ENCODE peak calls at places on chromosome 2, in seven cellular contexts. One of them, this sample, is unnamed. For H3K4me1 and H3K27me3, the result is how much of the 10 kb centered on the place peaks cover.

GRCh38 chr2:216546231-216546630 is 47.6 kb downstream of the RPL37A start:
- DNase-seq in body of pancreas: no peak
- DNase-seq in transverse colon: no peak
- DNase-seq in heart left ventricle: no peak
- DNase-seq in upper lobe of left lung: no peak
- DNase-seq in fibroblast of lung: no peak
- DNase-seq in mammary epithelial cell: no peak
- DNase-seq in this sample: no peak

GRCh38 chr2:124524155-124524910 is 499.2 kb downstream of the CNTNAP5 start:
- DNase-seq in heart left ventricle: no peak
- DNase-seq in fibroblast of lung: no peak
- DNase-seq in body of pancreas: no peak
- DNase-seq in transverse colon: no peak
- DNase-seq in upper lobe of left lung: no peak
- DNase-seq in mammary epithelial cell: no peak
- DNase-seq in this sample: no peak

GRCh38 chr2:110206056-110206455 is 1.2 kb upstream of the NPHP1 start:
- DNase-seq in heart left ventricle: no peak
- DNase-seq in upper lobe of left lung: no peak
- DNase-seq in fibroblast of lung: no peak
- DNase-seq in body of pancreas: no peak
- DNase-seq in transverse colon: no peak
- DNase-seq in mammary epithelial cell: peak
- DNase-seq in this sample: no peak

GRCh38 chr2:24435391-24436316 is 55.4 kb upstream of the NCOA1 start:
- DNase-seq in upper lobe of left lung: peak
- DNase-seq in body of pancreas: peak
- DNase-seq in heart left ventricle: peak
- DNase-seq in fibroblast of lung: peak
- DNase-seq in mammary epithelial cell: no peak
- DNase-seq in transverse colon: peak
- DNase-seq in this sample: no peak

GRCh38 chr2:206260427-206261012 is 13.9 kb upstream of the ZDBF2 start:
- DNase-seq in upper lobe of left lung: no peak
- DNase-seq in transverse colon: no peak
- DNase-seq in heart left ventricle: no peak
- DNase-seq in body of pancreas: no peak
- DNase-seq in fibroblast of lung: peak
- DNase-seq in mammary epithelial cell: peak
- DNase-seq in this sample: no peak

GRCh38 chr2:219578811-219579210 is 6.7 kb downstream of the INHA start:
- DNase-seq in transverse colon: no peak
- DNase-seq in body of pancreas: no peak
- DNase-seq in heart left ventricle: no peak
- DNase-seq in upper lobe of left lung: no peak
- DNase-seq in fibroblast of lung: peak
- DNase-seq in mammary epithelial cell: no peak
- DNase-seq in this sample: no peak

GRCh38 chr2:237159006-237159897 is 73.6 kb downstream of the COPS8 start:
- DNase-seq in upper lobe of left lung: no peak
- DNase-seq in fibroblast of lung: no peak
- DNase-seq in body of pancreas: no peak
- DNase-seq in mammary epithelial cell: no peak
- DNase-seq in transverse colon: no peak
- DNase-seq in heart left ventricle: peak
- DNase-seq in this sample: no peak

GRCh38 chr2:188609321-188610049 is 317.8 kb downstream of the GULP1 start:
- DNase-seq in upper lobe of left lung: no peak
- DNase-seq in transverse colon: no peak
- DNase-seq in fibroblast of lung: peak
- DNase-seq in body of pancreas: no peak
- DNase-seq in mammary epithelial cell: no peak
- DNase-seq in heart left ventricle: no peak
- DNase-seq in this sample: no peak

GRCh38 chr2:95393901-95394300 is 8.6 kb upstream of the FAHD2A start:
- DNase-seq in transverse colon: no peak
- DNase-seq in body of pancreas: peak
- DNase-seq in heart left ventricle: no peak
- DNase-seq in upper lobe of left lung: no peak
- DNase-seq in fibroblast of lung: no peak
- DNase-seq in mammary epithelial cell: no peak
- DNase-seq in this sample: no peak

GRCh38 chr2:95390881-95391321 is 11.6 kb upstream of the FAHD2A start:
- DNase-seq in heart left ventricle: no peak
- DNase-seq in fibroblast of lung: no peak
- DNase-seq in upper lobe of left lung: peak
- DNase-seq in transverse colon: no peak
- DNase-seq in mammary epithelial cell: no peak
- DNase-seq in body of pancreas: peak
- DNase-seq in this sample: no peak

GRCh38 chr2:95392320-95392719 is 10.2 kb upstream of the FAHD2A start:
- DNase-seq in heart left ventricle: no peak
- DNase-seq in fibroblast of lung: no peak
- DNase-seq in body of pancreas: no peak
- DNase-seq in transverse colon: no peak
- DNase-seq in mammary epithelial cell: no peak
- DNase-seq in upper lobe of left lung: no peak
- DNase-seq in this sample: no peak

GRCh38 chr2:95391641-95392310 is 10.7 kb upstream of the FAHD2A start:
- DNase-seq in heart left ventricle: no peak
- DNase-seq in body of pancreas: peak
- DNase-seq in fibroblast of lung: no peak
- DNase-seq in mammary epithelial cell: no peak
- DNase-seq in transverse colon: no peak
- DNase-seq in upper lobe of left lung: no peak
- DNase-seq in this sample: no peak

GRCh38 chr2:95392730-95393455 is 9.6 kb upstream of the FAHD2A start:
- DNase-seq in heart left ventricle: no peak
- DNase-seq in body of pancreas: peak
- DNase-seq in fibroblast of lung: no peak
- DNase-seq in upper lobe of left lung: no peak
- DNase-seq in mammary epithelial cell: no peak
- DNase-seq in transverse colon: no peak
- DNase-seq in this sample: no peak
- TF ChIP-seq CTCF in heart left ventricle: no peak
- TF ChIP-seq CTCF in body of pancreas: no peak
- TF ChIP-seq CTCF in fibroblast of lung: no peak
- TF ChIP-seq CTCF in upper lobe of left lung: no peak
- TF ChIP-seq CTCF in mammary epithelial cell: no peak
- TF ChIP-seq CTCF in transverse colon: no peak
- TF ChIP-seq CTCF in this sample: no peak

GRCh38 chr2:65389476-65389875 is 42.9 kb downstream of the SPRED2 start:
- DNase-seq in fibroblast of lung: no peak
- DNase-seq in transverse colon: no peak
- DNase-seq in body of pancreas: no peak
- DNase-seq in mammary epithelial cell: peak
- DNase-seq in heart left ventricle: no peak
- DNase-seq in upper lobe of left lung: no peak
- DNase-seq in this sample: no peak

GRCh38 chr2:65387017-65387416 is 45.4 kb downstream of the SPRED2 start:
- DNase-seq in upper lobe of left lung: no peak
- DNase-seq in fibroblast of lung: no peak
- DNase-seq in mammary epithelial cell: no peak
- DNase-seq in transverse colon: no peak
- DNase-seq in heart left ventricle: no peak
- DNase-seq in body of pancreas: no peak
- DNase-seq in this sample: no peak

GRCh38 chr2:65388051-65388531 is 44.3 kb downstream of the SPRED2 start:
- DNase-seq in fibroblast of lung: no peak
- DNase-seq in transverse colon: no peak
- DNase-seq in body of pancreas: peak
- DNase-seq in heart left ventricle: no peak
- DNase-seq in mammary epithelial cell: peak
- DNase-seq in upper lobe of left lung: no peak
- DNase-seq in this sample: no peak

GRCh38 chr2:65390134-65390533 is 42.3 kb downstream of the SPRED2 start:
- DNase-seq in upper lobe of left lung: no peak
- DNase-seq in mammary epithelial cell: peak
- DNase-seq in heart left ventricle: no peak
- DNase-seq in transverse colon: peak
- DNase-seq in body of pancreas: no peak
- DNase-seq in fibroblast of lung: no peak
- DNase-seq in this sample: no peak

DNA sequence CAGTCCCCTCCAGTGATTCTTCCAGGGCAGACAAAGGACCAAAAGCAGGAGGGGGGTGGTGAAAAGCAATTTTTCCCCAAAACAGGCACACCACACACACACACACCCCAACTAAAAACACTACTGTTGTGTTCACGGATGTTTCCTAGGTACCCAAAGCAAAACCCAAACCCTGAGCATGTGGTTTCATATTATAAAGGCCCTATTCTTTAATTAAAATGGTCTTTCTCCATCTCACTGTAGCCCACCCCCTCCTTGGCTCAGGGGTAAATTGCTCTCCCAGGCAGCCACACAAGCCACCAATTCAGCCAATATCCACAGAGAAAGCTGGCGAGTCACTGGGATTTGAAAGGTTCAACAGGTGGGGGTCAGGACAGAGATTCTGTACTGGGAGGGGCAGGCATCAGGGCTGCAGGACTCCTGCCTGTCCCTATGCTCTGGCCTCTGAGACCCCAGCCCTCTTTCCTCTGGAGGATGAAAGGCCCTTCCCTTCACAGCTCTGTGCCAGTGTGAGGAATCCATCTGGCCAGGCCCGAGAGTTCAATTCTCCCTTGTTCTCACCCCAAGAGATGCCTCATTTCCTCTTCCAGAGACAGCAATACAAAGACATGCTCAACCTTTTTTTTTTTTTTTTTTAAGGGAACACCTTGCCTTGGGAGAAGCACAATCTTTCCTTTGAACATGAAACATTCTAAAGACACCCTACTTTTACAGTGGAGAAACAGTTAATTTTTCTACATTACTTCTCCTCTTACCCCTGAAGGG is 43.6 kb downstream of the SPRED2 start:
- DNase-seq in body of pancreas: no peak
- DNase-seq in heart left ventricle: no peak
- DNase-seq in transverse colon: no peak
- DNase-seq in upper lobe of left lung: no peak
- DNase-seq in fibroblast of lung: no peak
- DNase-seq in mammary epithelial cell: peak
- DNase-seq in this sample: no peak
- H3K4me1 ChIP-seq in body of pancreas: under half
- H3K4me1 ChIP-seq in heart left ventricle: under half
- H3K4me1 ChIP-seq in transverse colon: under half
- H3K4me1 ChIP-seq in upper lobe of left lung: under half
- H3K4me1 ChIP-seq in fibroblast of lung: under half
- H3K4me1 ChIP-seq in mammary epithelial cell: half or more
- H3K4me1 ChIP-seq in this sample: under half

DNA sequence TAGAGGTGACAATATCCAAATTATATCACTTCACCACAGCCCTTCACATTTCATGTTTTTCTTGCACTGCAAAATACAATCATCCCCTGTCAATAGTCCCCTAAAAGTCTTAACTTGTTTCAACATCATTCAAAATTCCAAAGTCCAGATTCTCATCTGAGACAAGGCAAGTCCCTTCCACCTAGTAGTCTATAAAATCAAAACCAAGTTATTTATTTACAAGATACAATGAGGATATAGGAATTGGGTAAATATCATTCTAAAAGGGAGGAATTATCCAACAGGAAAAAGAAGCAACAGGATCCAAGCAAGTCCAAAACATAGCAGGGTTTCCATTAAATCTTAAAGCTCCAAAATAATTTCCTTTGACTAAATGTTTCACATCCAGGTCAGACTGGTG is 1076.1 kb upstream of the TMEFF2 start:
- DNase-seq in upper lobe of left lung: no peak
- DNase-seq in mammary epithelial cell: no peak
- DNase-seq in heart left ventricle: no peak
- DNase-seq in transverse colon: no peak
- DNase-seq in body of pancreas: no peak
- DNase-seq in fibroblast of lung: no peak
- DNase-seq in this sample: no peak
- H3K27me3 ChIP-seq in upper lobe of left lung: under half
- H3K27me3 ChIP-seq in mammary epithelial cell: under half
- H3K27me3 ChIP-seq in heart left ventricle: under half
- H3K27me3 ChIP-seq in transverse colon: under half
- H3K27me3 ChIP-seq in body of pancreas: under half
- H3K27me3 ChIP-seq in fibroblast of lung: under half
- H3K27me3 ChIP-seq in this sample: under half

GRCh38 chr2:190943706-190944105 is 63.1 kb downstream of the GLS start:
- DNase-seq in body of pancreas: no peak
- DNase-seq in upper lobe of left lung: no peak
- DNase-seq in transverse colon: no peak
- DNase-seq in fibroblast of lung: no peak
- DNase-seq in mammary epithelial cell: no peak
- DNase-seq in heart left ventricle: no peak
- DNase-seq in this sample: no peak

GRCh38 chr2:190941571-190941970 is 61.0 kb downstream of the GLS start:
- DNase-seq in upper lobe of left lung: no peak
- DNase-seq in mammary epithelial cell: no peak
- DNase-seq in transverse colon: no peak
- DNase-seq in body of pancreas: no peak
- DNase-seq in fibroblast of lung: no peak
- DNase-seq in heart left ventricle: no peak
- DNase-seq in this sample: no peak

GRCh38 chr2:190940451-190940850 is 59.8 kb downstream of the GLS start:
- DNase-seq in upper lobe of left lung: no peak
- DNase-seq in fibroblast of lung: peak
- DNase-seq in body of pancreas: peak
- DNase-seq in transverse colon: no peak
- DNase-seq in mammary epithelial cell: no peak
- DNase-seq in heart left ventricle: no peak
- DNase-seq in this sample: no peak

GRCh38 chr2:190938761-190939335 is 58.2 kb downstream of the GLS start:
- DNase-seq in fibroblast of lung: peak
- DNase-seq in transverse colon: no peak
- DNase-seq in heart left ventricle: no peak
- DNase-seq in mammary epithelial cell: no peak
- DNase-seq in body of pancreas: no peak
- DNase-seq in upper lobe of left lung: no peak
- DNase-seq in this sample: no peak

GRCh38 chr2:190942697-190943096 is 62.1 kb downstream of the GLS start:
- DNase-seq in fibroblast of lung: no peak
- DNase-seq in heart left ventricle: no peak
- DNase-seq in upper lobe of left lung: no peak
- DNase-seq in mammary epithelial cell: no peak
- DNase-seq in body of pancreas: no peak
- DNase-seq in transverse colon: no peak
- DNase-seq in this sample: no peak
- TF ChIP-seq CTCF in fibroblast of lung: no peak
- TF ChIP-seq CTCF in heart left ventricle: no peak
- TF ChIP-seq CTCF in upper lobe of left lung: no peak
- TF ChIP-seq CTCF in mammary epithelial cell: no peak
- TF ChIP-seq CTCF in body of pancreas: no peak
- TF ChIP-seq CTCF in transverse colon: no peak
- TF ChIP-seq CTCF in this sample: no peak

This sample was measured in Caco-2.